ENCODE peak calls at places on chromosomes 4 and X, in five cellular contexts. One of them, this sample, is unnamed. For H3K4me1, the result is how much of the 10 kb centered on the place peaks cover.

GRCh38 chr4:26782168-26782829 is 78.3 kb upstream of the STIM2 start:
- DNase-seq in tibial artery: no peak
- DNase-seq in colonic mucosa: no peak
- DNase-seq in A549: no peak
- DNase-seq in cardiac muscle cell: peak
- DNase-seq in this sample: no peak

GRCh38 chr4:187215438-187215837 is 491.8 kb upstream of the FAT1 start:
- DNase-seq in cardiac muscle cell: no peak
- DNase-seq in A549: no peak
- DNase-seq in tibial artery: no peak
- DNase-seq in colonic mucosa: no peak
- DNase-seq in this sample: no peak

GRCh38 chr4:1543561-1543960 is 137.3 kb upstream of the NKX1-1 start:
- DNase-seq in tibial artery: no peak
- DNase-seq in A549: no peak
- DNase-seq in colonic mucosa: no peak
- DNase-seq in cardiac muscle cell: no peak
- DNase-seq in this sample: no peak

GRCh38 chrX:13220916-13221315 is 98.9 kb downstream of the ATXN3L start:
- DNase-seq in cardiac muscle cell: peak
- DNase-seq in colonic mucosa: no peak
- DNase-seq in A549: no peak
- DNase-seq in tibial artery: no peak
- DNase-seq in this sample: no peak

GRCh38 chr4:102642571-102643298 is 118.0 kb downstream of the MANBA start:
- DNase-seq in colonic mucosa: no peak
- DNase-seq in A549: no peak
- DNase-seq in cardiac muscle cell: peak
- DNase-seq in tibial artery: peak
- DNase-seq in this sample: no peak

GRCh38 chrX:40097492-40098263 is at the start of gene BCOR:
- DNase-seq in tibial artery: no peak
- DNase-seq in A549: peak
- DNase-seq in colonic mucosa: peak
- DNase-seq in cardiac muscle cell: peak
- DNase-seq in this sample: no peak

GRCh38 chrX:78665286-78665685 is 6.2 kb upstream of the RTL3 start:
- DNase-seq in A549: no peak
- DNase-seq in cardiac muscle cell: no peak
- DNase-seq in tibial artery: no peak
- DNase-seq in colonic mucosa: no peak
- DNase-seq in this sample: no peak

GRCh38 chr4:76883147-76883546 is 14.8 kb downstream of the SOWAHB start:
- DNase-seq in A549: no peak
- DNase-seq in colonic mucosa: no peak
- DNase-seq in tibial artery: no peak
- DNase-seq in cardiac muscle cell: peak
- DNase-seq in this sample: no peak

GRCh38 chrX:27807690-27808089 is at the start of gene MAGEB10:
- DNase-seq in tibial artery: no peak
- DNase-seq in A549: no peak
- DNase-seq in cardiac muscle cell: no peak
- DNase-seq in colonic mucosa: no peak
- DNase-seq in this sample: no peak

GRCh38 chrX:105972690-105973386 is 65.7 kb downstream of the SERPINA7 start:
- DNase-seq in cardiac muscle cell: no peak
- DNase-seq in tibial artery: no peak
- DNase-seq in A549: no peak
- DNase-seq in colonic mucosa: peak
- DNase-seq in this sample: no peak

GRCh38 chr4:142278171-142278570 is 567.9 kb downstream of the INPP4B start:
- DNase-seq in cardiac muscle cell: no peak
- DNase-seq in colonic mucosa: no peak
- DNase-seq in A549: no peak
- DNase-seq in tibial artery: no peak
- DNase-seq in this sample: no peak

DNA sequence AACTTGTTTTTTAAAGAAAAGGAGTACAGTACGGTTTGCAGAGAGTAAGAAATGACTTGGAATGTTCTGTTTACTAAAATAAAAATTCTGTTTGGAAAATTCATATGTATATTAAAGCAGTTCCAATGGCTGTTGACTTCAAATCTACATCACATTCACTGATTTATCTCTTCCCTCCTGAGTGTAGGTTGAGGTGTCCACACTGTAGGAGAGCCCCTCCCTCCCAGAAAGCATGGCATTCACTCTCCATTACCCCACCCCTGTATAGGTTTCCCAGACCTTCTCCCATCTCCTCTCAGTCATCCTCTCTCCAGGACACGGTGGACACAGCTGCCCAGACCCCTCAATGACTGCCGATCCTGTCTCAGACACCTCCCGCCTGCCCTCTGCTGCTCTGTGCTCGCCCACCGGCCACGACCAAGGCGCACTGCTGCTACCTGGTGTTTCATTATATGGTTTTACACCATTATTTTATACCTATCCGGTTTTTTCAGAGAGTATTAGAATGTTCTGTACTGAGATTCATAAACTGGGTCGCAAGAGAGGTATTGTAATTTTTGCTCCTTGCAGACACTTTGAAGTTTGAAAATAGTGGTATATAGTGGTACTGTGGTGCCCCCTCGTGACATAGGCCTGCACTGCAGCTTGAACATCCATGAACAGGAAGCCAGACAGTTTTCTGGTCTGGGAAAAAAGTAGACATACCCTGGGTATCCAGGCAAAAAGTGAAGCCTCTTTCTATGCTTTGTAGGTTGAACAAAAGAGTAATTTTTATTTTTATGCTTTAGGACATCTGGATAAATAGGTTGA is 38.8 kb upstream of the BEX4 start:
- DNase-seq in cardiac muscle cell: peak
- DNase-seq in tibial artery: peak
- DNase-seq in A549: peak
- DNase-seq in colonic mucosa: peak
- DNase-seq in this sample: peak
- H3K4me3 ChIP-seq in cardiac muscle cell: no peak
- H3K4me3 ChIP-seq in tibial artery: no peak
- H3K4me3 ChIP-seq in A549: peak
- H3K4me3 ChIP-seq in colonic mucosa: no peak
- H3K4me3 ChIP-seq in this sample: no peak

GRCh38 chrX:71106427-71106826 is at the start of gene CXorf65:
- DNase-seq in A549: no peak
- DNase-seq in tibial artery: no peak
- DNase-seq in colonic mucosa: no peak
- DNase-seq in cardiac muscle cell: no peak
- DNase-seq in this sample: no peak
- H3K4me1 ChIP-seq in A549: under half
- H3K4me1 ChIP-seq in tibial artery: under half
- H3K4me1 ChIP-seq in colonic mucosa: under half
- H3K4me1 ChIP-seq in cardiac muscle cell: under half
- H3K4me1 ChIP-seq in this sample: under half

GRCh38 chrX:52263417-52263816 is 78.7 kb downstream of the MAGED4 start:
- DNase-seq in A549: no peak
- DNase-seq in tibial artery: no peak
- DNase-seq in colonic mucosa: no peak
- DNase-seq in cardiac muscle cell: no peak
- DNase-seq in this sample: no peak
- H3K27ac ChIP-seq in A549: no peak
- H3K27ac ChIP-seq in tibial artery: no peak
- H3K27ac ChIP-seq in colonic mucosa: no peak
- H3K27ac ChIP-seq in cardiac muscle cell: no peak
- H3K27ac ChIP-seq in this sample: no peak

GRCh38 chr4:159552979-159553768 is 450.3 kb downstream of the RAPGEF2 start:
- DNase-seq in cardiac muscle cell: no peak
- DNase-seq in colonic mucosa: no peak
- DNase-seq in tibial artery: no peak
- DNase-seq in A549: no peak
- DNase-seq in this sample: no peak
- H3K4me3 ChIP-seq in cardiac muscle cell: no peak
- H3K4me3 ChIP-seq in colonic mucosa: no peak
- H3K4me3 ChIP-seq in tibial artery: no peak
- H3K4me3 ChIP-seq in A549: no peak
- H3K4me3 ChIP-seq in this sample: no peak

GRCh38 chr4:6956434-6957147 is 47.0 kb downstream of the TBC1D14 start:
- DNase-seq in colonic mucosa: peak
- DNase-seq in cardiac muscle cell: no peak
- DNase-seq in tibial artery: no peak
- DNase-seq in A549: no peak
- DNase-seq in this sample: no peak

GRCh38 chr4:6957148-6957520 is 47.5 kb downstream of the TBC1D14 start:
- DNase-seq in cardiac muscle cell: no peak
- DNase-seq in A549: no peak
- DNase-seq in tibial artery: no peak
- DNase-seq in colonic mucosa: peak
- DNase-seq in this sample: no peak

GRCh38 chr4:6956087-6956433 is 46.4 kb downstream of the TBC1D14 start:
- DNase-seq in colonic mucosa: peak
- DNase-seq in cardiac muscle cell: no peak
- DNase-seq in tibial artery: no peak
- DNase-seq in A549: no peak
- DNase-seq in this sample: no peak

GRCh38 chr4:6953751-6954380 is 44.2 kb downstream of the TBC1D14 start:
- DNase-seq in cardiac muscle cell: peak
- DNase-seq in A549: no peak
- DNase-seq in colonic mucosa: peak
- DNase-seq in tibial artery: peak
- DNase-seq in this sample: peak

DNA sequence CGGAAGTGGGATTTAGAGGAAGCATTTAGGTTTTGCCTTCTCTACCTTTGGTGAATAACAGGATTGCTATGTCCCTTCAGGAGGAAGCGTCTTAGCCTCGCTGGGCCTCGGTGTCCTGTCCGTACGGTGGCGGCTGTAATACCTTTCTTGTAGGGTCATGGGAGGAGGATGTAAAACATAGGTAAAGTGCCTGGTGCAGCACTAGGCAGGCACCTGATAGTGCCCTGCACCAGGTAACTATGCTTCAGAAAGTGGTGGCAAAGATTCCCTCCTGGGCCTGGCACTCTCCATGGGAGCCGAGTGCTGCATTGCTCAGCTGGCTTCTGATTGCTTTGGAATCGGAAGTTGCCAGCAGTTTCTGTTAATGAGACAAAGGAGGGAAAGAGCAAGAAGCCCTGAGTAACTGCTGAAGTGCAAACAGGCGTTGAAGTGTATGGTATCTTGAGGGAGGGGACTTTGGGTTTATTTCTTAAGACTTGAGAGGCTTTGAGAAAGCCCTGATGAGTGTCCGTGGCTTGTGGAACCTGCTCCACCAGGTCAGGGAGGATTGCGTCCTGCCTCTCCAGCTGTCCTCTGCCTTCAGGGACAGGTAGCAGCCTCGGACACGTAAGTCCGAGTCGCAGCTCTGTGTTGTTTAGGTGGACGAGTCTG is 45.8 kb downstream of the TBC1D14 start:
- DNase-seq in A549: no peak
- DNase-seq in tibial artery: no peak
- DNase-seq in cardiac muscle cell: no peak
- DNase-seq in colonic mucosa: peak
- DNase-seq in this sample: no peak
- H3K4me1 ChIP-seq in A549: under half
- H3K4me1 ChIP-seq in tibial artery: under half
- H3K4me1 ChIP-seq in cardiac muscle cell: under half
- H3K4me1 ChIP-seq in colonic mucosa: under half
- H3K4me1 ChIP-seq in this sample: under half

GRCh38 chr4:38678078-38678477 is 14.1 kb downstream of the KLF3 start:
- DNase-seq in cardiac muscle cell: peak
- DNase-seq in A549: no peak
- DNase-seq in colonic mucosa: no peak
- DNase-seq in tibial artery: no peak
- DNase-seq in this sample: no peak

GRCh38 chr4:38677466-38677865 is 13.5 kb downstream of the KLF3 start:
- DNase-seq in colonic mucosa: no peak
- DNase-seq in A549: no peak
- DNase-seq in cardiac muscle cell: no peak
- DNase-seq in tibial artery: no peak
- DNase-seq in this sample: no peak

GRCh38 chr4:38674206-38675144 is 10.5 kb downstream of the KLF3 start:
- DNase-seq in colonic mucosa: peak
- DNase-seq in A549: no peak
- DNase-seq in tibial artery: no peak
- DNase-seq in cardiac muscle cell: no peak
- DNase-seq in this sample: no peak

GRCh38 chr4:38675167-38676121 is 11.4 kb downstream of the KLF3 start:
- DNase-seq in A549: peak
- DNase-seq in tibial artery: peak
- DNase-seq in cardiac muscle cell: peak
- DNase-seq in colonic mucosa: peak
- DNase-seq in this sample: peak

GRCh38 chr4:38676986-38677385 is 13.0 kb downstream of the KLF3 start:
- DNase-seq in colonic mucosa: no peak
- DNase-seq in A549: no peak
- DNase-seq in tibial artery: no peak
- DNase-seq in cardiac muscle cell: no peak
- DNase-seq in this sample: no peak
- H3K27ac ChIP-seq in colonic mucosa: no peak
- H3K27ac ChIP-seq in A549: no peak
- H3K27ac ChIP-seq in tibial artery: no peak
- H3K27ac ChIP-seq in cardiac muscle cell: no peak
- H3K27ac ChIP-seq in this sample: no peak

GRCh38 chr4:78267790-78268189 is 210.7 kb downstream of the FRAS1 start:
- DNase-seq in colonic mucosa: no peak
- DNase-seq in A549: no peak
- DNase-seq in cardiac muscle cell: no peak
- DNase-seq in tibial artery: no peak
- DNase-seq in this sample: no peak
- H3K4me3 ChIP-seq in colonic mucosa: no peak
- H3K4me3 ChIP-seq in A549: no peak
- H3K4me3 ChIP-seq in cardiac muscle cell: no peak
- H3K4me3 ChIP-seq in tibial artery: no peak
- H3K4me3 ChIP-seq in this sample: no peak

GRCh38 chr4:153258750-153259149 is 54.5 kb downstream of the TRIM2 start:
- DNase-seq in A549: no peak
- DNase-seq in colonic mucosa: no peak
- DNase-seq in tibial artery: no peak
- DNase-seq in cardiac muscle cell: no peak
- DNase-seq in this sample: no peak
- H3K4me1 ChIP-seq in A549: under half
- H3K4me1 ChIP-seq in colonic mucosa: under half
- H3K4me1 ChIP-seq in tibial artery: under half
- H3K4me1 ChIP-seq in cardiac muscle cell: under half
- H3K4me1 ChIP-seq in this sample: under half